ENCODE peak calls at places on chromosomes 11 and 22, in five cellular contexts. R, O, E, G and F are unnamed samples.

GRCh38 chr11:70526116-70527045 is 128.1 kb downstream of the CTTN start:
- DNase-seq in R (no peak), O (no peak), E (no peak), G (no peak), F (no peak)

GRCh38 chr11:3036419-3036818 is 20.8 kb downstream of the CARS1 start:
- DNase-seq in R (no peak), O (no peak), E (no peak), G (no peak), F (no peak)

GRCh38 chr11:130369141-130369691 is 54.5 kb upstream of the ZBTB44 start:
- DNase-seq in R (no peak), O (no peak), E (no peak), G (no peak), F (no peak)

GRCh38 chr11:64868904-64869570 is 9.4 kb downstream of the EHD1 start:
- DNase-seq in R (peak; percentile 81), O (no peak), E (peak; percentile 78), G (no peak), F (peak; percentile 61)

GRCh38 chr11:71504526-71504925 is 22.5 kb upstream of the KRTAP5-7 start:
- DNase-seq in R (no peak), O (no peak), E (no peak), G (no peak), F (no peak)

GRCh38 chr11:2987881-2988280 is 4.2 kb downstream of the NAP1L4 start:
- DNase-seq in R (no peak), O (no peak), E (no peak), G (no peak), F (no peak)

GRCh38 chr11:120912504-120912903 is 111.4 kb upstream of the TBCEL start:
- DNase-seq in R (no peak), O (no peak), E (peak; percentile 57), G (no peak), F (no peak)

GRCh38 chr11:9787260-9787659 is 123.4 kb downstream of the SWAP70 start:
- DNase-seq in R (no peak), O (no peak), E (no peak), G (no peak), F (no peak)

GRCh38 chr22:19571995-19572394 is 47.8 kb upstream of the CLDN5 start:
- DNase-seq in R (no peak), O (no peak), E (peak; percentile 5), G (no peak), F (peak; percentile 30)

GRCh38 chr22:30855677-30856518 is 112.7 kb downstream of the MORC2 start:
- DNase-seq in R (no peak), O (no peak), E (no peak), G (no peak), F (no peak)

GRCh38 chr11:70073881-70074371 is 4.2 kb upstream of the ANO1 start:
- DNase-seq in R (peak; percentile 74), O (no peak), E (peak; percentile 51), G (no peak), F (no peak)

GRCh38 chr22:25148149-25148691 is 51.4 kb upstream of the CRYBB3 start:
- DNase-seq in R (peak; percentile 42), O (peak; percentile 86), E (peak; percentile 7), G (no peak), F (peak; percentile 28)

GRCh38 chr22:50090141-50090714 is 422 bp downstream of the MOV10L1 start:
- DNase-seq in R (no peak), O (no peak), E (no peak), G (no peak), F (no peak)

GRCh38 chr11:65616575-65617001 is 1.0 kb downstream of the PCNX3 start:
- DNase-seq in R (no peak), O (no peak), E (no peak), G (no peak), F (no peak)